ENCODE peak calls at places on chromosomes 16 and 17, in six cellular contexts. A, H, Q, D, M and C are unnamed samples.

GRCh38 chr17:44004077-44004760 is at the start of gene NAGS:
- DNase-seq in A (no peak), H (no peak), Q (no peak), D (no peak), M (no peak), C (no peak)

GRCh38 chr17:38870259-38871165 is 654 bp downstream of the LASP1 start:
- DNase-seq in A (peak; percentile 44), H (peak; percentile 69), Q (peak; percentile 65), D (peak; percentile 71), M (no peak), C (no peak)

GRCh38 chr16:27740496-27741201 is 190.7 kb downstream of the KATNIP start:
- DNase-seq in A (no peak), H (no peak), Q (no peak), D (no peak), M (no peak), C (no peak)

GRCh38 chr17:41530062-41531048 is 2.2 kb upstream of the KRT19 start:
- DNase-seq in A (no peak), H (peak; percentile 86), Q (no peak), D (no peak), M (no peak), C (peak; percentile 98)

GRCh38 chr17:81993726-81994592 is 16.5 kb downstream of the ASPSCR1 start:
- DNase-seq in A (no peak), H (no peak), Q (no peak), D (no peak), M (no peak), C (no peak)

GRCh38 chr17:38559880-38560230 is 45.9 kb downstream of the SRCIN1 start:
- DNase-seq in A (no peak), H (no peak), Q (no peak), D (no peak), M (no peak), C (no peak)

GRCh38 chr16:66916518-66916917 is 2.2 kb downstream of the CDH16 start:
- DNase-seq in A (no peak), H (no peak), Q (no peak), D (no peak), M (no peak), C (no peak)

GRCh38 chr16:89581861-89582563 is 6.5 kb downstream of the CPNE7 start:
- DNase-seq in A (no peak), H (peak; percentile 69), Q (no peak), D (no peak), M (no peak), C (peak; percentile 64)

GRCh38 chr17:64399071-64399766 is 8.6 kb upstream of the PECAM1 start:
- DNase-seq in A (no peak), H (no peak), Q (no peak), D (no peak), M (no peak), C (no peak)

GRCh38 chr16:68411086-68411485 is 37.2 kb downstream of the SMPD3 start:
- DNase-seq in A (no peak), H (no peak), Q (no peak), D (no peak), M (no peak), C (no peak)

GRCh38 chr17:27336217-27336616 is 42.3 kb downstream of the WSB1 start:
- DNase-seq in A (no peak), H (no peak), Q (no peak), D (no peak), M (no peak), C (no peak)

GRCh38 chr16:69040144-69040909 is 65.1 kb upstream of the HAS3 start:
- DNase-seq in A (no peak), H (no peak), Q (no peak), D (no peak), M (no peak), C (no peak)

GRCh38 chr17:30234954-30235353 is 543 bp downstream of the SLC6A4 start:
- DNase-seq in A (no peak), H (no peak), Q (no peak), D (no peak), M (no peak), C (no peak)

GRCh38 chr17:56648341-56648740 is 54.8 kb downstream of the NOG start:
- DNase-seq in A (no peak), H (no peak), Q (no peak), D (no peak), M (no peak), C (no peak)

GRCh38 chr17:15947331-15947730 is 2.4 kb downstream of the ADORA2B start:
- DNase-seq in A (no peak), H (peak; percentile 63), Q (no peak), D (no peak), M (no peak), C (no peak)

GRCh38 chr17:80030730-80031410 is 4.8 kb downstream of the TBC1D16 start:
- DNase-seq in A (no peak), H (no peak), Q (no peak), D (no peak), M (no peak), C (no peak)

GRCh38 chr16:84503751-84504395 is 586 bp downstream of the MEAK7 start:
- DNase-seq in A (no peak), H (peak; percentile 57), Q (no peak), D (no peak), M (no peak), C (no peak)

GRCh38 chr16:50467943-50468748 is 80.0 kb upstream of the NKD1 start:
- DNase-seq in A (no peak), H (peak; percentile 43), Q (peak; percentile 61), D (peak; percentile 60), M (no peak), C (no peak)

GRCh38 chr17:77800832-77801231 is 157.7 kb upstream of the TNRC6C start:
- DNase-seq in A (no peak), H (no peak), Q (no peak), D (no peak), M (no peak), C (no peak)

GRCh38 chr17:45976391-45976754 is 22.7 kb upstream of the STH start:
- DNase-seq in A (no peak), H (no peak), Q (no peak), D (no peak), M (no peak), C (no peak)

GRCh38 chr16:24507959-24508358 is 31.4 kb upstream of the RBBP6 start:
- DNase-seq in A (no peak), H (no peak), Q (no peak), D (no peak), M (no peak), C (no peak)

GRCh38 chr17:37121616-37122015 is 172.9 kb downstream of the AATF start:
- DNase-seq in A (no peak), H (no peak), Q (no peak), D (no peak), M (no peak), C (no peak)

GRCh38 chr17:30186761-30187160 is 48.7 kb downstream of the SLC6A4 start:
- DNase-seq in A (no peak), H (no peak), Q (no peak), D (no peak), M (no peak), C (no peak)

GRCh38 chr17:27560668-27561067 is 70.3 kb upstream of the LGALS9 start:
- DNase-seq in A (no peak), H (no peak), Q (no peak), D (no peak), M (no peak), C (no peak)

GRCh38 chr17:76458580-76459490 is 5.9 kb upstream of the UBE2O start:
- DNase-seq in A (no peak), H (peak; percentile 81), Q (no peak), D (peak; percentile 17), M (no peak), C (peak; percentile 62)